ENCODE peak calls at places on chromosomes 3 and 15, in eight cellular contexts. M, U, K, R, L, D, A and O are unnamed samples.

GRCh38 chr3:112013058-112013783 is 14.5 kb downstream of the TAGLN3 start:
- DNase-seq in M (peak; percentile 64), U (no peak), K (peak; percentile 91), R (peak; percentile 56), L (peak; percentile 90), D (peak; percentile 74), A (no peak), O (peak; percentile 56)

GRCh38 chr15:40769310-40770146 is at the start of gene C15orf62:
- DNase-seq in M (no peak), U (peak; percentile 53), K (peak; percentile 92), R (no peak), L (no peak), D (no peak), A (peak; percentile 53), O (peak; percentile 83)

GRCh38 chr3:64783200-64783599 is 95.4 kb upstream of the ADAMTS9 start:
- DNase-seq in M (no peak), U (no peak), K (no peak), R (no peak), L (no peak), D (no peak), A (no peak), O (no peak)

GRCh38 chr15:47987908-47988532 is 132.8 kb upstream of the SLC24A5 start:
- DNase-seq in M (peak; percentile 37), U (no peak), K (no peak), R (peak; percentile 4), L (no peak), D (no peak), A (peak; percentile 38), O (peak; percentile 28)

GRCh38 chr15:65008989-65009388 is 19.3 kb upstream of the SPG21 start:
- DNase-seq in M (no peak), U (no peak), K (no peak), R (no peak), L (no peak), D (no peak), A (no peak), O (no peak)

GRCh38 chr15:51161491-51162260 is 67.0 kb upstream of the TNFAIP8L3 start:
- DNase-seq in M (no peak), U (no peak), K (no peak), R (no peak), L (peak; percentile 77), D (no peak), A (no peak), O (no peak)

GRCh38 chr15:66706225-66706732 is 4.2 kb downstream of the SMAD6 start:
- DNase-seq in M (peak; percentile 23), U (no peak), K (no peak), R (no peak), L (no peak), D (peak; percentile 79), A (no peak), O (peak; percentile 35)

GRCh38 chr3:24462737-24463136 is 31.9 kb downstream of the THRB start:
- DNase-seq in M (no peak), U (no peak), K (no peak), R (no peak), L (no peak), D (no peak), A (no peak), O (no peak)

DNA sequence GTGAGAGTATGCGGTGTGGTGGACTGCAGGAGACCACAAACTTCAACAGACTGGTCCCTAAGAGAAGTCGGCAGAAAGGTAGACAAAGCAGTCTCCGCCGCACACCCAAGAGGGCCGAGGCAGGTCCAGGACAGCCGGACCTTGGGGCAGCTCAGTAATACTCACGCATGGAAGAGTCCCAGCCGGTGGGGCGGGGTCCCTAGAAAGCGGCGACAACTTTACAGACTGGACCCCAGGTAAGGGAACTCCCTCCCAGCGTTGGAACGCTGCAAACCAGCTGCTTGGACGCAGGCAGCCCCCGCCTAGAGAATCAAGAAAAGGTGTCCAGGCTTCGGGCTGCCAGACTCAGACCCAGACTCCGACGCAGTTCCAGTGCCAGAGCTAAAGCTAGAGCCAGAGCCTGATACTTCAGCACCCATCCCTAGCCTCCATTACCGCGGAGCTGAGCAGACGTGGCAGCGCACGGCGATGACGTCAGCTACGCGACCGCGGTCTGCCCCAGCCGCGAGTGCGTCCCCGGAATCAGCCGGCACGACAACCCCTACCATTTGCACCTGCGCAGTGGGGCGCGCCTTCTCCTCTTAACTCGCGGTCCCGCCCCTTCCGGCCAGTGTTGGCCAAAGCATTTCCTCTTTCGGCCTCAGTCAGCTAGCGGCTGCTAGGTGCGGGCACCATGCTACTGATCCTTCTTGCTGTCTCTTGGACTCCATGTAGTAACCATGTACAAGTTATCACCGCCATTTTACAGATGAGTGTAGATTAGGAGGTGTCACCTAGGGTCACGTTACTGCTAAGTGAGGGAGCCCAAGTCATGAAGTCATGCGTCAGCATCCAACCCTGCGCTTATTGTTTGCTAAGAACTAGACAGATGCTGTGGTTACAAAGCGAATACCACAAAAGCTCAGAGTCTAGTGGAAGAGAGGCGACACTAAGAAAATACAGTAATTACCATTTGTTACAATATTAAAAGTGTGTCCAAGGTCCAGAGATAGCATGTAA is at the start of gene TMEM39A:
- DNase-seq in M (peak; percentile 100), U (peak; percentile 95), K (peak; percentile 100), R (peak; percentile 98), L (peak; percentile 100), D (peak; percentile 100), A (peak; percentile 96), O (peak; percentile 99)
- TF ChIP-seq POLR2A in M (peak; percentile 98), U (peak; percentile 93), K (no peak), R (peak; percentile 94), L (peak; percentile 77), D (peak; percentile 94), A (peak; percentile 96), O (peak; percentile 100)

GRCh38 chr3:13424111-13424844 is 4.2 kb upstream of the NUP210 start:
- DNase-seq in M (no peak), U (no peak), K (no peak), R (no peak), L (no peak), D (no peak), A (no peak), O (peak; percentile 48)

GRCh38 chr3:13419356-13420050 is 619 bp downstream of the NUP210 start:
- DNase-seq in M (peak; percentile 60), U (peak; percentile 53), K (no peak), R (peak; percentile 51), L (no peak), D (peak; percentile 74), A (no peak), O (peak; percentile 80)

GRCh38 chr3:13424865-13425605 is 4.9 kb upstream of the NUP210 start:
- DNase-seq in M (no peak), U (no peak), K (no peak), R (no peak), L (no peak), D (no peak), A (no peak), O (no peak)

GRCh38 chr3:13420051-13420816 is at the start of gene NUP210:
- DNase-seq in M (peak; percentile 50), U (peak; percentile 84), K (no peak), R (peak; percentile 64), L (no peak), D (peak; percentile 66), A (no peak), O (peak; percentile 82)

GRCh38 chr3:13420817-13421755 is 964 bp upstream of the NUP210 start:
- DNase-seq in M (no peak), U (peak; percentile 52), K (no peak), R (no peak), L (no peak), D (no peak), A (peak; percentile 57), O (peak; percentile 43)
- TF ChIP-seq POLR2A in M (no peak), U (peak; percentile 30), K (no peak), R (no peak), L (no peak), D (no peak), A (peak; percentile 49), O (no peak)

GRCh38 chr15:88913850-88914169 is 631 bp upstream of the MFGE8 start:
- DNase-seq in M (no peak), U (no peak), K (no peak), R (peak; percentile 62), L (no peak), D (no peak), A (no peak), O (no peak)

GRCh38 chr15:88915354-88915753 is 2.2 kb upstream of the MFGE8 start:
- DNase-seq in M (no peak), U (no peak), K (peak; percentile 42), R (no peak), L (no peak), D (no peak), A (no peak), O (no peak)

GRCh38 chr15:88911766-88912118 is 1.4 kb downstream of the MFGE8 start:
- DNase-seq in M (no peak), U (no peak), K (peak; percentile 85), R (peak; percentile 67), L (no peak), D (no peak), A (no peak), O (no peak)

GRCh38 chr15:88912500-88912921 is 668 bp downstream of the MFGE8 start:
- DNase-seq in M (no peak), U (no peak), K (no peak), R (peak; percentile 57), L (no peak), D (peak; percentile 79), A (no peak), O (no peak)

DNA sequence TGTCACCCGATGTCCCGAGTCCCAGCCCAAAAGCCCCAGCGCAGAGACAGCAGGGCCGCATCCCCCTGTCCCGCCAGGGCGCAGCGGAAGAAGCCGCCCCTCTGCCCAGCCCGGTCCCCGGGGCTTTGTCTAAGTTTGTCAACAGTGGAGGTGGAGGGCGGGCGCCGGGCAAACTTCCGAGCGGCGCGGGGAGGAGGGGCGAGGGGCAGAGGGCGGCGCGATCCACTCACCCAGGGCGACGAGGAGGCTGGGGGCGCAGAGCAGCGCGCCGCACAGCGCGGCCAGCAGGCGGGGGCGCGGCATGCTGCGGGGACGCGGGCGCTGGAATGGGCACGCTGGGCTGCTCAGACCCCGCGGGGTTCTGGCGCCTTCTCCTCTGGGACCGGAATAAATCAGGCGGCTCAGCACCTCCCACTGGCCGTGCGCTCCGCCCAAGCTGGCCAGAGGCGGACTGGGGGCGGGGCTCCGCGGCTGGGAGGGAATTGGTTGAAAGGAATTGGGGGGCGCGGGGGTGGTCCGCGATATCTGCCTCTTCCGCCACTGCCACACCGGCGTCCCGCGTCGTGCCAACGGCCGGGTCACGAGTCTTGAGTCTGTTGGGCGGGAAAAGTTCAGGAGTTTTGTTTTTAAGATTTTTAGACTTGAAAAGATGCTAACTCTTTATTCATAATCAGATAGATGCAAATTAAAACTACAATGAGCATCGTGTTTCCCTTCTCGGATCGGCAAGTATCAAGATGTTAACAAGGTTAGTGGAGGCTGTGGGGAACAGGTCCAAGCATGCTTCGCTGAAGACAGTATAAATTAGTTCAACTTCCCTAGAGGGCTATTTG is at the start of gene MFGE8:
- DNase-seq in M (peak; percentile 53), U (peak; percentile 66), K (peak; percentile 96), R (peak; percentile 87), L (peak; percentile 96), D (peak; percentile 90), A (no peak), O (peak; percentile 67)
- TF ChIP-seq POLR2A in M (peak; percentile 17), U (no peak), K (no peak), R (peak; percentile 96), L (peak; percentile 95), D (peak; percentile 99), A (peak; percentile 63), O (peak; percentile 18)

DNA sequence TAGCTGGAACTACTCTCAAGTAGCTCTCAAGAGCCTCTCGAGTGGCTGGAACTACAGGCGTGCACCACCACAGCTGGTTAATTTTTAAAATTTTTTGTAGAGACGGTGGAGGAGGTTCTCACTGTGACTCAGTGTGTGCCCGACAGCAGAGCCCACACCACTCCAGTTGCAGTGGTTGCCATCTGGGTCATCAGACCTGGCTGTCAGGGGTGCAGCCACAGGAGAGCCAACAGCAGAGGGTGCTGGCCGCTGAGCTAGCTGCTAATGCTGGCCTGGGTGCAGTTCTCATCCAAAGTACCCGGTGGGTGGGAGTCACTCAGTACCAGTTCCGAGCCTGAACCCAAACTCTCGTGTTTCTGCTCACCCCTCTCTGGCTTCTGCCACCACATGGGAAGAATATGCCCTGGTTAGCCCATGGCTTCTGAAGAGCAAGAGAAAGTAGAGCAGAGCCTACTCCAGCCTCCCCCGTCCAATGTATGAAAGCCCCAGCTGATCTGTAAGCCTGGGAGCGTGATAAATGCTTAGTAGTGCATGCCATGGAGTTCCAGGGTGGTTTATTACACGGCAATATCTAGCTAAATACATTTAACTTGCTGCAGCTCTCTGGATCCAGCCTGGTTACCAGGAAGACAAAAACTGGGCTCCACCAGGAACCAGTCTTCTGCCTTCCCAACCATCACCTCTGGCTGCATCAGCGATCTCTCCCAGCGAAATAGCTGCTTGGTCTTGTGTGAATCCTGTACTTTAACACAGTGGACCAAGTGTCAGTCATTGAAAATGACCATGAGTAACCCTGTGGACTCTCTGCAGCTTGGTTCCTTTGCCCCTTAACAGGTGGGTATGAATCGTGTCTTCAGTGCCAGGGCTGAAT is 17.1 kb downstream of the UMPS start:
- DNase-seq in M (no peak), U (no peak), K (no peak), R (no peak), L (no peak), D (no peak), A (no peak), O (no peak)
- TF ChIP-seq POLR2A in M (no peak), U (no peak), K (no peak), R (no peak), L (no peak), D (no peak), A (peak; percentile 16), O (no peak)